ENCODE peak calls at places on chromosomes 2 and 18, in ten cellular contexts. A is heart left ventricle, T is GM20000, J is heart right ventricle, S is transverse colon, Q is choroid plexus epithelial cell, W is BJ, R is adrenal gland, P is cardiac muscle cell, E is tibial artery. L is an unnamed sample.

GRCh38 chr2:36333350-36334012 is 22.1 kb upstream of the CRIM1 start:
- DNase-seq in A (no peak), T (no peak), J (no peak), S (no peak), Q (no peak), W (no peak), R (no peak), P (no peak), E (no peak), L (no peak)

GRCh38 chr18:56380682-56381081 is 257.7 kb downstream of the TXNL1 start:
- DNase-seq in A (no peak), T (no peak), J (no peak), S (no peak), Q (no peak), W (no peak), R (no peak), P (no peak), E (no peak), L (no peak)

GRCh38 chr2:196101325-196101981 is 32.8 kb upstream of the DNAH7 start:
- DNase-seq in A (no peak), T (peak), J (no peak), S (peak), Q (peak), W (no peak), R (peak), P (peak), E (no peak), L (peak)

GRCh38 chr2:42545023-42545713 is 23.3 kb upstream of the MTA3 start:
- DNase-seq in A (no peak), T (no peak), J (no peak), S (no peak), Q (no peak), W (no peak), R (no peak), P (no peak), E (no peak), L (no peak)

GRCh38 chr18:31410716-31411483 is 34.3 kb downstream of the DSG4 start:
- DNase-seq in A (no peak), T (no peak), J (no peak), S (no peak), Q (no peak), W (no peak), R (no peak), P (no peak), E (no peak), L (no peak)

GRCh38 chr18:5488844-5489243 is 55.0 kb downstream of the EPB41L3 start:
- DNase-seq in A (no peak), T (no peak), J (no peak), S (no peak), Q (peak), W (no peak), R (peak), P (peak), E (no peak), L (no peak)

GRCh38 chr18:51029378-51029693 is 677 bp upstream of the SMAD4 start:
- DNase-seq in A (no peak), T (no peak), J (no peak), S (no peak), Q (no peak), W (no peak), R (no peak), P (no peak), E (no peak), L (no peak)

GRCh38 chr18:22783245-22783644 is 149.9 kb upstream of the RBBP8 start:
- DNase-seq in A (no peak), T (no peak), J (no peak), S (no peak), Q (no peak), W (no peak), R (no peak), P (no peak), E (no peak), L (no peak)

GRCh38 chr2:189874571-189875320 is 90.5 kb downstream of the PMS1 start:
- DNase-seq in A (no peak), T (no peak), J (no peak), S (no peak), Q (peak), W (no peak), R (no peak), P (no peak), E (no peak), L (no peak)

GRCh38 chr18:33870059-33870458 is 292.0 kb downstream of the ASXL3 start:
- DNase-seq in A (no peak), T (no peak), J (no peak), S (no peak), Q (peak), W (no peak), R (no peak), P (no peak), E (no peak), L (peak)

GRCh38 chr2:61368687-61369665 is 101.9 kb downstream of the USP34 start:
- DNase-seq in A (no peak), T (no peak), J (no peak), S (no peak), Q (peak), W (no peak), R (no peak), P (peak), E (no peak), L (peak)

GRCh38 chr18:5738561-5738960 is 156.8 kb downstream of the TMEM200C start:
- DNase-seq in A (no peak), T (no peak), J (no peak), S (no peak), Q (no peak), W (no peak), R (no peak), P (no peak), E (no peak), L (no peak)

GRCh38 chr2:40179801-40180200 is 272.1 kb downstream of the SLC8A1 start:
- DNase-seq in A (no peak), T (no peak), J (no peak), S (no peak), Q (no peak), W (no peak), R (no peak), P (no peak), E (no peak), L (no peak)

GRCh38 chr2:41886757-41887156 is 161.1 kb upstream of the PKDCC start:
- DNase-seq in A (no peak), T (no peak), J (no peak), S (no peak), Q (peak), W (no peak), R (peak), P (peak), E (no peak), L (no peak)

GRCh38 chr2:173545364-173545734 is 190.7 kb downstream of the CDCA7 start:
- DNase-seq in A (peak), T (no peak), J (peak), S (no peak), Q (peak), W (no peak), R (peak), P (peak), E (peak), L (no peak)

GRCh38 chr2:189669913-189670312 is 4.6 kb upstream of the ANKAR start:
- DNase-seq in A (no peak), T (no peak), J (no peak), S (no peak), Q (no peak), W (no peak), R (no peak), P (no peak), E (no peak), L (no peak)

GRCh38 chr2:182503886-182504285 is 77.0 kb upstream of the PDE1A start:
- DNase-seq in A (no peak), T (no peak), J (no peak), S (no peak), Q (peak), W (no peak), R (no peak), P (peak), E (no peak), L (no peak)

GRCh38 chr2:65070172-65070830 is 14.1 kb downstream of the CEP68 start:
- DNase-seq in A (no peak), T (no peak), J (no peak), S (peak), Q (peak), W (no peak), R (peak), P (peak), E (no peak), L (no peak)

GRCh38 chr2:102376052-102376591 is 20.5 kb downstream of the IL18R1 start:
- DNase-seq in A (no peak), T (no peak), J (no peak), S (no peak), Q (peak), W (no peak), R (no peak), P (no peak), E (no peak), L (no peak)

GRCh38 chr2:237455764-237456163 is 31.3 kb upstream of the MLPH start:
- DNase-seq in A (no peak), T (no peak), J (no peak), S (no peak), Q (no peak), W (no peak), R (no peak), P (no peak), E (no peak), L (no peak)

GRCh38 chr18:21179590-21180220 is 62.3 kb upstream of the GREB1L start:
- DNase-seq in A (peak), T (peak), J (peak), S (peak), Q (peak), W (no peak), R (peak), P (peak), E (peak), L (peak)

GRCh38 chr2:218853766-218854165 is 5.8 kb upstream of the WNT6 start:
- DNase-seq in A (no peak), T (no peak), J (no peak), S (no peak), Q (peak), W (no peak), R (no peak), P (peak), E (no peak), L (no peak)

GRCh38 chr18:62869327-62869726 is 154.0 kb downstream of the PHLPP1 start:
- DNase-seq in A (no peak), T (no peak), J (no peak), S (no peak), Q (no peak), W (no peak), R (no peak), P (no peak), E (no peak), L (no peak)

GRCh38 chr2:28617502-28618184 is 121.8 kb downstream of the PLB1 start:
- DNase-seq in A (no peak), T (no peak), J (no peak), S (no peak), Q (no peak), W (no peak), R (no peak), P (peak), E (no peak), L (no peak)

GRCh38 chr2:70344195-70344594 is 42.3 kb upstream of the FAM136A start:
- DNase-seq in A (no peak), T (no peak), J (no peak), S (no peak), Q (no peak), W (no peak), R (no peak), P (no peak), E (no peak), L (no peak)

GRCh38 chr2:27954261-27954673 is 63.7 kb downstream of the BABAM2 start:
- DNase-seq in A (no peak), T (no peak), J (no peak), S (peak), Q (peak), W (no peak), R (no peak), P (peak), E (no peak), L (no peak)

GRCh38 chr18:79374408-79375171 is 21.1 kb upstream of the NFATC1 start:
- DNase-seq in A (no peak), T (peak), J (no peak), S (no peak), Q (no peak), W (no peak), R (no peak), P (no peak), E (no peak), L (no peak)

GRCh38 chr2:16239296-16239850 is 299.0 kb downstream of the MYCN start:
- DNase-seq in A (no peak), T (no peak), J (no peak), S (no peak), Q (no peak), W (no peak), R (no peak), P (no peak), E (no peak), L (no peak)

GRCh38 chr2:69087912-69088240 is 74.9 kb downstream of the ANTXR1 start:
- DNase-seq in A (no peak), T (no peak), J (no peak), S (no peak), Q (no peak), W (no peak), R (no peak), P (peak), E (no peak), L (no peak)

GRCh38 chr2:235500761-235501662 is 7.2 kb downstream of the AGAP1 start:
- DNase-seq in A (no peak), T (no peak), J (no peak), S (no peak), Q (peak), W (no peak), R (peak), P (peak), E (no peak), L (peak)

GRCh38 chr2:10048501-10049171 is 5.3 kb downstream of the KLF11 start:
- DNase-seq in A (no peak), T (peak), J (no peak), S (no peak), Q (peak), W (no peak), R (peak), P (peak), E (no peak), L (peak)

GRCh38 chr2:25879133-25879730 is 945 bp upstream of the ASXL2 start:
- DNase-seq in A (no peak), T (no peak), J (no peak), S (no peak), Q (peak), W (no peak), R (no peak), P (peak), E (no peak), L (no peak)

GRCh38 chr2:60735496-60736250 is 20.4 kb upstream of the PAPOLG start:
- DNase-seq in A (no peak), T (peak), J (no peak), S (no peak), Q (no peak), W (no peak), R (peak), P (no peak), E (no peak), L (no peak)

DNA sequence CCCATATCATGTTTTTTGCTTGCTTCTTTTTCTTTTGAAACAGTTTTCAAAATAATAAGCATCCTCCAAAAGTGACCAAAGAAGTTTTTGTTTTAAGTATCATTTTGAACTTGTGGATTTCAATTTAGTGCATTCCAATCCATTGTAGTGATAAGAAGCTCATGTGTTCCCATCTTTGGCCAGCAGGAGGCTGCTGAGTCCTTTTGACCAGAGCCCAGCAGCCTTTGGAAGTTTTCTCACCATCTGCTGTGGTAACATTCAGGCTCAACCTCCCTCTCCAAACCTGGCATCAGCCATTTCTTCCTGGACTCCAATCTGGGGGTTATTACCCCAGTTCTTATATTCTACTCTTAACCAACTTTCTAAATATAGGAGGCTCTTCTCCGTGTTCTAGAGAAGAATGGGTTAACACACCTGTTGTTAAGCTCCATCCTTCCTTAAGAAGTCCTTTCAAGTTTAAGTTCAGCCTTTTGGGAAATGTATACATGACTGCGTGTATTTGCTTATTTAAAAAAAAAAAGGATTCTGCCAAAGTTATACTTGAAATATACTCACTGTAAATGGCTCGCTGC is 39.0 kb upstream of the MAL start:
- DNase-seq in A (no peak), T (peak), J (peak), S (peak), Q (peak), W (peak), R (peak), P (peak), E (no peak), L (peak)
- TF ChIP-seq CTCF in A (peak), T (peak), J (no peak), S (peak), Q (peak), W (peak), R (peak), P (peak), E (peak), L (peak)

GRCh38 chr2:160353166-160353565 is 140.4 kb downstream of the RBMS1 start:
- DNase-seq in A (no peak), T (peak), J (no peak), S (no peak), Q (no peak), W (no peak), R (no peak), P (no peak), E (no peak), L (no peak)
- TF ChIP-seq CTCF in A (no peak), T (peak), J (no peak), S (peak), Q (peak), W (no peak), R (no peak), P (no peak), E (no peak), L (no peak)

GRCh38 chr2:231684314-231685223 is 23.8 kb upstream of the PTMA start:
- DNase-seq in A (peak), T (no peak), J (peak), S (no peak), Q (no peak), W (no peak), R (no peak), P (no peak), E (no peak), L (no peak)

GRCh38 chr2:231683907-231684306 is 24.4 kb upstream of the PTMA start:
- DNase-seq in A (no peak), T (no peak), J (no peak), S (no peak), Q (no peak), W (no peak), R (no peak), P (no peak), E (no peak), L (no peak)

GRCh38 chr2:231686192-231687100 is 21.9 kb upstream of the PTMA start:
- DNase-seq in A (no peak), T (no peak), J (no peak), S (no peak), Q (no peak), W (no peak), R (no peak), P (no peak), E (no peak), L (no peak)

GRCh38 chr2:231687133-231687852 is 21.0 kb upstream of the PTMA start:
- DNase-seq in A (peak), T (peak), J (peak), S (peak), Q (peak), W (no peak), R (peak), P (peak), E (no peak), L (no peak)

DNA sequence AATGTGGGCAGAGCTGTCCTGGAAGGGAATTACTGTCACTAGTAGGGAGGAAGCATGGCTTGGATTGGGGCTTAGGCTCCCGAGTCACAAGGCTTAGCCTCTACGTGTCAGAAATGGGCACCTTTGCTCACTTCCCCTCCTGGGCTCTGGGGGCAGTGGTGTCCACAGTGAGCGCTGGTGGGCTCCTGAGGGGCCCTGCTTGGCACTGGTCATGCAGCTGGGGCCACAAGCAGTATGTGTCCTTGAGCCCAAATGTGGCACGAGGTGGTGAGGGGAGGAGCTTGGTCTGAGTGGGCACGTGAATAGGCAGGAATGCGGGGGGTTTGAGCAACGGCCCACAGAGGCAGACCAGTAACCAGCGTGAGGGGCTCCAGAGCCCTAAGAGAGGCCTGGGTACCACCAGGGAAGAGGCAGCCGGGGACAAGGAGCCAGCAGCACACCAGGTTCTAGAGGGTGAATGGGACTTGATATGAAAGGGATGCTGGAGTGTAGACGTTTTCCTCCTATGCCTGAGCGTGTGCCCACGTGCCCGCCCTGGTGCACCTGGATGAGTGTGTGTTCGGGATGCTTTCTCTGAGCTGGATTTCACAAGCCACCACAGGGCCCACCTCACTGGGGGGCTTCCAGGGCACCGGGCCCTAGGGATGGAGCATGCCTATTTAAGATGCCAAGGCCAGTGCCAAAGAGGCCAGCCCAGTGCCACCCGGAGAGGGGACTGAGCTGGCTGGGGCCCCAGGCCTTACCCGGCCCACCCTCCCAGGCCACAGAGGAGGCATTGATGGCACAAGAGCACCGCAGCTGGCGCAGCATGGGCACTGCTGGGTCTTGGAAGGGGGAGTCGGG is 22.8 kb upstream of the PTMA start:
- DNase-seq in A (no peak), T (no peak), J (no peak), S (no peak), Q (no peak), W (no peak), R (no peak), P (no peak), E (no peak), L (no peak)
- TF ChIP-seq CTCF in A (no peak), T (peak), J (no peak), S (no peak), Q (peak), W (peak), R (no peak), P (peak), E (no peak), L (peak)

GRCh38 chr2:33380661-33381183 is 95.7 kb upstream of the RASGRP3 start:
- DNase-seq in A (no peak), T (no peak), J (no peak), S (no peak), Q (no peak), W (no peak), R (no peak), P (no peak), E (no peak), L (no peak)

GRCh38 chr2:33378551-33379220 is 97.8 kb upstream of the RASGRP3 start:
- DNase-seq in A (no peak), T (no peak), J (no peak), S (no peak), Q (peak), W (no peak), R (no peak), P (peak), E (no peak), L (no peak)

GRCh38 chr2:33377048-33377447 is 99.4 kb upstream of the RASGRP3 start:
- DNase-seq in A (peak), T (no peak), J (peak), S (no peak), Q (no peak), W (no peak), R (no peak), P (peak), E (peak), L (no peak)

GRCh38 chr2:33383838-33384237 is 92.6 kb upstream of the RASGRP3 start:
- DNase-seq in A (no peak), T (no peak), J (no peak), S (no peak), Q (no peak), W (no peak), R (no peak), P (no peak), E (no peak), L (no peak)

GRCh38 chr2:33380001-33380609 is 96.3 kb upstream of the RASGRP3 start:
- DNase-seq in A (no peak), T (no peak), J (no peak), S (no peak), Q (peak), W (no peak), R (no peak), P (no peak), E (no peak), L (no peak)
- TF ChIP-seq CTCF in A (peak), T (peak), J (no peak), S (peak), Q (peak), W (peak), R (peak), P (peak), E (peak), L (peak)

GRCh38 chr18:42977982-42978595 is 137.4 kb downstream of the RIT2 start:
- DNase-seq in A (no peak), T (no peak), J (no peak), S (no peak), Q (no peak), W (no peak), R (no peak), P (no peak), E (no peak), L (no peak)
- TF ChIP-seq CTCF in A (no peak), T (no peak), J (no peak), S (no peak), Q (no peak), W (no peak), R (no peak), P (no peak), E (no peak), L (no peak)

GRCh38 chr2:145740302-145740701 is 1220.4 kb upstream of the ZEB2 start:
- DNase-seq in A (no peak), T (no peak), J (no peak), S (no peak), Q (peak), W (no peak), R (no peak), P (no peak), E (no peak), L (no peak)
- TF ChIP-seq CTCF in A (no peak), T (no peak), J (no peak), S (no peak), Q (no peak), W (no peak), R (no peak), P (no peak), E (no peak), L (no peak)